ENCODE peak calls at places on chromosomes 12 and 14, in nine cellular contexts. U is Panc1, C is IMR-90, L is A549, J is astrocyte of the spinal cord, S is right lobe of liver, F is breast epithelium, D is fibroblast of villous mesenchyme, B is cardiac fibroblast. R is an unnamed sample.
A peak's percentile ranks its signal among the peaks of the same experiment; 100 is the strongest.

GRCh38 chr12:103881261-103881660 is 40.2 kb upstream of the NT5DC3 start:
- DNase-seq in C (no peak), J (no peak), U (no peak), F (no peak), D (no peak), L (no peak), B (no peak), S (no peak), R (peak; percentile 15)

GRCh38 chr12:6465467-6466183 is 4.9 kb downstream of the VAMP1 start:
- DNase-seq in J (peak; percentile 70), U (peak; percentile 41), C (peak; percentile 77), L (peak; percentile 84), S (no peak), F (no peak), B (peak; percentile 86), D (peak; percentile 78), R (no peak)

GRCh38 chr12:123910057-123910456 is 62.6 kb downstream of the CCDC92 start:
- DNase-seq in U (no peak), B (no peak), L (no peak), C (no peak), S (no peak), D (no peak), F (no peak), J (no peak), R (no peak)

GRCh38 chr12:104133861-104134260 is 4.1 kb downstream of the NFYB start:
- DNase-seq in C (peak; percentile 41), B (no peak), L (no peak), F (no peak), U (no peak), S (no peak), D (no peak), J (peak; percentile 14), R (no peak)

GRCh38 chr14:39442293-39442692 is 10.1 kb upstream of the FBXO33 start:
- DNase-seq in J (no peak), D (no peak), F (no peak), U (no peak), L (no peak), C (peak; percentile 37), B (no peak), S (no peak), R (no peak)

GRCh38 chr14:68780358-68781160 is 12.3 kb downstream of the ZFP36L1 start:
- DNase-seq in U (no peak), B (peak; percentile 88), D (peak; percentile 72), L (peak; percentile 53), S (no peak), J (peak; percentile 73), C (peak; percentile 62), F (peak; percentile 28), R (peak; percentile 74)

GRCh38 chr12:18747960-18748359 is 10.0 kb downstream of the CAPZA3 start:
- DNase-seq in U (no peak), S (no peak), B (peak; percentile 91), F (no peak), C (peak; percentile 95), J (peak; percentile 86), D (peak; percentile 96), L (no peak), R (peak; percentile 89)

GRCh38 chr14:101215936-101216335 is 312.4 kb upstream of the RTL1 start:
- DNase-seq in J (no peak), F (no peak), U (no peak), B (no peak), L (no peak), S (peak; percentile 28), C (no peak), D (peak; percentile 59), R (no peak)

GRCh38 chr12:132772551-132772950 is 10.9 kb upstream of the ANKLE2 start:
- DNase-seq in C (no peak), S (no peak), J (no peak), B (no peak), U (no peak), L (no peak), F (no peak), D (no peak), R (no peak)

GRCh38 chr14:75283162-75283883 is 4.7 kb downstream of the FOS start:
- DNase-seq in B (peak; percentile 91), C (peak; percentile 77), S (no peak), F (no peak), U (no peak), D (peak; percentile 93), J (peak; percentile 77), L (peak; percentile 89), R (no peak)

GRCh38 chr12:46268349-46268616 is 560 bp downstream of the SLC38A1 start:
- DNase-seq in S (peak; percentile 66), B (peak; percentile 23), U (no peak), J (no peak), F (no peak), C (peak; percentile 19), L (no peak), D (peak; percentile 33), R (no peak)

GRCh38 chr12:62703011-62703380 is 232.0 kb downstream of the PPM1H start:
- DNase-seq in D (peak; percentile 46), B (no peak), S (no peak), L (no peak), C (peak; percentile 83), U (no peak), F (no peak), J (peak; percentile 77), R (no peak)

GRCh38 chr12:114409796-114410520 is 4.0 kb upstream of the TBX5 start:
- DNase-seq in L (no peak), J (no peak), B (no peak), C (peak; percentile 46), D (peak; percentile 30), F (no peak), U (no peak), S (no peak), R (no peak)

GRCh38 chr12:43636706-43637105 is 84.7 kb upstream of the ADAMTS20 start:
- DNase-seq in J (no peak), C (no peak), S (no peak), U (no peak), D (no peak), B (no peak), L (no peak), F (no peak), R (peak; percentile 56)

GRCh38 chr12:22083167-22083566 is 37.1 kb downstream of the CMAS start:
- DNase-seq in J (peak; percentile 54), C (peak; percentile 35), S (no peak), B (peak; percentile 54), F (no peak), D (peak; percentile 44), L (peak; percentile 36), U (peak; percentile 12), R (no peak)

DNA sequence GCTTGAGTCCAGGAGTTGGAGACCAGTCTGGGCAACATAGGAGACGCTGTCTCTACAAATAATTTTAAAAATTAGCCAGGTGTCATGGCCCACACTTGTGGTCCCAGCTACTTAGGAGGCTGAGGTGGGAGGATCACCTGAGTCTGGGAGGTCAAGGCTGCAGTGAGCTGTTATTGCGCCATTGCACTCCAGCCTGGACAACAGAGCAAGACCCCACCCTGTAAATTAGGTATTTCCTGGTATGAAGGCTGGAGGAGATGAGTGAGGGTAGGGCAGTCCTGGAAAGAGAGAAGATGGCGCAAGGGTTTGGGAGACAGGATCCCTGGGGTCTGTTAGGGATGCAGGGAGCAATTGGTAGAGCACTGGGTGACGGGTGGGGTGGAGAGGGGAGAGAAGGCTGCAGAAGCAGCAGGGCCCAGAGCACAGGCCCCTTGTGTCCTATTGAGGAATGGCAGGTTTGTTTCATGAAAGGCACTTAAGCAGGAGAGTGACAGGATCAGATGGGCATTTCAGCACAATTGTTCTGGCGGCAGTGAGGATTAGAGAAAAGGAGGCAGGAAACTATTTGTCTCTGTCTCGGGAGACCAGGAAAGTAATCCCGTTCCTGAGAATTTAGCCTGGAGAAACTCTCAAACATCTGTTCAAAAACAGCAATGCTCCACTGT is 47.2 kb upstream of the KTN1 start:
- DNase-seq in F (no peak), L (no peak), U (no peak), D (no peak), J (no peak), B (no peak), S (no peak), C (no peak), R (no peak)
- H3K4me3 ChIP-seq in F (no peak overlapping the region), L (no peak overlapping the region), U (no peak overlapping the region), D (no peak overlapping the region), J (no peak overlapping the region), B (no peak overlapping the region), S (no peak overlapping the region), C (no peak overlapping the region), R (no peak overlapping the region)

DNA sequence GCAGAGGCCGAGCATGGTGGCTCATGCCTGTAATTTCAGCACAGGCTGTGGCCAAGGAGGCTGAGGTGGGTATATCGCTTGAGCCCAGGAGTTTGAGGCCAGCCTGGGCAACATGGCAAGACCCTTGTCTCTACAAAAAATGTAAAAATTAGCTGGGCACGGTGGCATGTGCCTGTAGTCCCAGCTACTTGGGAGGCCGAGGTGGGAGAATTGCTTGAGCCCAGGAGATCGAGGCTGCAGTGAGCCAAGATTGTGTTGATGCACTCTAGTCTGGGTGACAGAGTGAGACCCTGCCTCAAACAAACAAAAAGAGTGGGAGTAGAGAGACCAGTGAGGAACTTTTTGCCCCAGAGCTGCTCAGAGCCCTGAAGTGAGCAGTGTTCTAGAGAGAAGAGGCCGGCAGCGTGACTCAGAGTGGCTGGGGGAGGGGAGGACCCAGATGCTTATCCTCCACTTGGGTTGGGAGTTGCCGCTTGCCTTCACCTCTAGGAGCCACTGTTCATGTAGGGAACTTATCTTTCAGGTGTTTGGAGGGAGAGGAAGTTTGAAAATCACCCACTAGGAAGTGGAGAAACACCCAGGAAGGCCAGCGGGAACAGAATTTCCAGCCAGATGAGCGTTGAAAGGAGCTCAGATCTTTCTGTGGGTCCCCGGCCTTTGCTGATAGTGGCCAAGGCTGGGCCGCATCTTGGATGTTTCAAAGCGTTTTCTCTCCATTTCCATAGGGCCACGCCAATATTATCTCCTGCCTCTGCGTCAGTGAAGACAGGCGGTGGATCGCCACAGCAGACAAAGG is 15.3 kb downstream of the CFAP251 start:
- DNase-seq in S (no peak), U (no peak), C (peak; percentile 42), D (peak; percentile 36), B (peak; percentile 36), F (no peak), L (no peak), J (peak; percentile 39), R (no peak)
- TF ChIP-seq CTCF in S (no peak), U (no peak), C (no peak), D (no peak), B (peak; percentile 7), F (no peak), L (no peak), J (no peak), R (no peak)

DNA sequence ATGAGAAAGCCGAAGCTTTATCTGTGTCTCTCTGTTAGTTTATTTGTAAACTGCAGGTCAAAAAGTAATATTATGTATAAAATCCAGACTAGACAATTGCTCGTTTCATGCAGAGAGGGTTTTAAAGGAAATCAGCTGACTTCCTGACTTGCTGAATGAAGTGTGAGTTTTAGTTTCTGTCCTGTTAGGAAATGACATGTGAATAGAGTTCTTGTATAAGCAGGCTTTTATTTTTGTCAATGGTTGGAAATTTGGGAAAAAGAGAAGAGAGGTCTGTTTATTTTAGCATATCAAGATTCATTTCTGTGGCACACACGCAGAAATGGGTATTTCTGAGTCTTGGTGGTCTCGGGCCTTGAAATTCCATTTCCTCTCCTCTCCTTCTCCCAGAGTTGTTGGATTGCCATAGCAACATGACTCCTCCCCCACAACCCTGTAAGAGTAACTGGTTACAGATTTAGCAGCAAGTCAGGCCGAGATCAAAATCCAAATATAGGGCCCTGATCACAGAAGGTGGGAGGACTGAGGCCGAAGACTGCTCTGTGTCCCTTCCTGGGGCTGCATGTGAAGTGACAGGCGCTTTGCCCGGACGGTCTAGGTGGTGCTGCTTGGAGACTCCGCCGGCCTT is 60.9 kb downstream of the SAMD4A start:
- DNase-seq in U (no peak), C (peak; percentile 69), L (no peak), D (peak; percentile 73), J (peak; percentile 78), S (no peak), F (no peak), B (peak; percentile 83), R (no peak)
- H3K4me3 ChIP-seq in U (no peak overlapping the region), C (no peak overlapping the region), L (no peak overlapping the region), D (peak overlapping the region; percentile 26), J (no peak overlapping the region), S (peak overlapping the region; percentile 9), F (peak overlapping the region; percentile 23), B (peak overlapping the region; percentile 11), R (peak overlapping the region; percentile 24)

GRCh38 chr12:30989754-30990153 is 63.2 kb downstream of the TSPAN11 start:
- DNase-seq in J (no peak), D (peak; percentile 10), L (peak; percentile 41), B (no peak), F (no peak), C (no peak), S (no peak), U (no peak), R (no peak)
- TF ChIP-seq CTCF in J (peak; percentile 36), D (peak; percentile 30), L (peak; percentile 25), B (peak; percentile 28), F (no peak), C (no peak), S (no peak), U (no peak), R (peak; percentile 37)

R was measured in retinal pigment epithelial cell.